ENCODE peak calls at places on chromosomes 4 and X, in four cellular contexts. U is astrocyte of the cerebellum, T is nephron progenitor cell, A is MM.1S. X is an unnamed sample.

GRCh38 chr4:7415927-7416686 is 18.6 kb downstream of the PSAPL1 start:
- DNase-seq in U (no peak), A (no peak), T (no peak), X (no peak)

GRCh38 chr4:64417974-64418373 is 8.7 kb upstream of the TECRL start:
- DNase-seq in U (peak; percentile 36), T (no peak), A (no peak), X (no peak)

GRCh38 chrX:68826113-68826980 is 2.5 kb upstream of the EFNB1 start:
- DNase-seq in U (no peak), A (no peak), T (no peak), X (no peak)

GRCh38 chrX:13432376-13432775 is 112.5 kb upstream of the ATXN3L start:
- DNase-seq in A (no peak), T (no peak), U (peak; percentile 88), X (no peak)

GRCh38 chr4:100290585-100290984 is 100.3 kb upstream of the DDIT4L start:
- DNase-seq in U (no peak), T (no peak), A (no peak), X (no peak)

GRCh38 chr4:7764466-7764865 is 175.2 kb downstream of the AFAP1 start:
- DNase-seq in T (no peak), U (no peak), A (no peak), X (no peak)

GRCh38 chr4:81173213-81173612 is 41.8 kb downstream of the PRKG2 start:
- DNase-seq in U (no peak), T (no peak), A (no peak), X (no peak)

GRCh38 chrX:42385730-42386129 is 392.2 kb downstream of the PPP1R2C start:
- DNase-seq in U (no peak), A (no peak), T (no peak), X (no peak)

GRCh38 chr4:169271692-169272007 is 894 bp upstream of the SH3RF1 start:
- DNase-seq in A (no peak), U (no peak), T (no peak), X (no peak)

DNA sequence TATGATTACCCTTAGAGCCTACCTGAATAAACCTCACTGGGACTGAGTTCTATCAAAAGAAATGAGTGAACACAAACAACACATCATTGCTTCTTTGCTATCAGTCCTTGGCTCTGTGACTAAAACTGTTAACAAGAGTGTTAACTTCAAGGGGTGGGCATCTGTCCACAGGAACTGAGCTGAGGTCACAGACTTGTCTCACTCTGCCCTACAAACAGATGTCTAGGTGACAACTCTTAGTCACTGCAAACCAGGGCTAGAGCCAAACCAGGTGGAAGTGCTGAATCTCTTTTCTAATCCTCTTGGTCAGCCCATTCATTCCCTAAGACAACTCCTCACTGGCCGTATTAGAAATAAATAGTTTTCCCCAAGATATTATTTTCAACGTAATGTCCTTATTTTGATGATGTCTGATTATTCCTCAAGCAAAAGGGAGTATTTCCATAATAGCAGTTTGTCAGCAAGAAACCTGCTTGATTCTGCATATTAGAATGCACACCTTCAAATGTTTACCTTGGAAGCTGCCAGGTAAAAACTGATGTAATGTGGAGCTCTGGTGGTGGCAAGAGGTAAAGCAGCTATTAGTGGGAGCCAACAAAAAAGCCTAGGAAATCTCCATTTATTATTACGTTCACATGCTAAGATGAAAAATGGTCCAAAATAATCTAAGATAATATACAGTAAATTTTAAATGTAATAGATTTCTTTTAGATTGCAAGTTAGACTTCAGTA is 4.0 kb downstream of the COL25A1 start:
- DNase-seq in A (peak; percentile 51), U (no peak), T (no peak), X (no peak)
- TF ChIP-seq CTCF in A (peak; percentile 70), U (peak; percentile 72), T (peak; percentile 67), X (no peak)

DNA sequence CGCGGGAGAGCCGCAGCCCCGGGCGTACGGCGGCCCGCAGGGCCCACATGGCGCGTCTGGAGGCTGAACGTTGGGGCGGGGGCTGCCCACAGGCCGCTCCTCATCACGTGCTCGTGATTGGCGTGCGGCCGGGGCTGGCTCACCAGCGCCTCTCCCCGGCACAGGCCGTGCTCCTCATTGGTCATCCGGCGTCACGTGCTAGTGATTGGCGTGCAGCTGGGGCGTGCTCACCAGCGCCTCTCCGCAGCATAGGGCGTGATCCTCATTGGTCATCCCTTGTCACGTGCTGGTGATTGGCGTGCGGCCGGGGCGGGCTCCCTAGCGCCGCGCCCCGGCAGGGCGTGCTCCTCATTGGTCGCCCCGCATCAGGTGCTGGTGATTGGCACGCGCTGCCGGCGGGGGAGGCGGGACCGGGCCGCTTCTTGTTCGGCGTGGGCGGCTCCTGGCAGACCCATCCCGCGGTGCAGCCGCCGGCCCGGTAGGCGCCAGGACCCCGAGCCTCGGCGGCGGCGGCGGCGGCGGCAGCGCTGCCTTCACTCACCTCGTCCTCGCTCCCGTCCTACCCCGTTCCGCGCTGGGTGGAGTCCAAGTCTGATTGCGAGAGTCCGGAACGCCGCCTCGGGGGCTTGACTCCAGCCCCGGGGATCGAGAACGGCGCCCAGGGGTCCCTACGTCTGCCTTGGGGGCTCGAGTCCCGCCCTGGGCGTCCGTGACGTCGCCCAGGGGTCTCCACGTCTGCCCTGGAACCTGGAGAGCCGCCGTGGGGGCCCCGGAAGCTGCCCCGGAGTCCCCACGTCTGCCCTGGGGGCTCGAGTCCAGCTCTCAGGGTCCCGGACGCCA is at the start of gene GTPBP6:
- DNase-seq in T (peak; percentile 98), A (peak; percentile 96), U (peak; percentile 100), X (peak; percentile 99)
- TF ChIP-seq CTCF in T (no peak), A (no peak), U (peak; percentile 22), X (no peak)

DNA sequence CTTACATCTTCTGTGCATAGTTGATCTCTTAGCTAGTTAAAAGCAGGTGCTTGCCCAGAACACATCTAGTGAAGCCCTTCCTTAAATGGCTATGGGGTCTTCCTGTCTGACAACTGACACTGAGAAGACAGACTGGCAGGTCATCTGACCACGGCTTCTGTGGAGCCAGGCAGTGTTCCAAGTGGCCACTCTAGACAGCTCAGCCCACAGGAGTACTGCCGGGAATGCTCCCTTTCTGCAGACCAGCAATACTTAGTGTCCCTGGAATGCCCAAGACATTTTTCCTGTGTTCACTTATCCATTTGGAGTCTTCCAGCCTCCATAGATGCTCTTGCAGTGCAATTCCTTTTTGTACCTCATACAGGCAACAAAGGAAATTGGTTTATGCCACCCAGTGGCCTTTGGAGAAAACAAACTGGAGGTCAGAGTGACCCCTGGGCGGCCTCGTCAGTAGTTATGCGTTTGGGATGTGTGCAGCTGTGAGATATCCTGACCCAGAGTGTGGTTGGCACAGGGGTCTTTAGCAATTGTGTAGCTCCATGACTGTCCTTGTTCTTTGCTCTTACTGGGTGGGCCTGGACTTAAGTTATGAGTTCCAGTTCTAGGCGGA is 335.5 kb downstream of the ARHGAP10 start:
- DNase-seq in T (no peak), U (no peak), A (no peak), X (no peak)
- TF ChIP-seq CTCF in T (no peak), U (no peak), A (no peak), X (no peak)

GRCh38 chr4:183870997-183871396 is 34.1 kb upstream of the STOX2 start:
- DNase-seq in U (no peak), T (no peak), A (no peak), X (no peak)

GRCh38 chr4:183876268-183876934 is 28.7 kb upstream of the STOX2 start:
- DNase-seq in U (peak; percentile 78), T (no peak), A (no peak), X (no peak)

GRCh38 chr4:183873389-183874185 is 31.5 kb upstream of the STOX2 start:
- DNase-seq in A (no peak), U (no peak), T (no peak), X (no peak)

GRCh38 chr4:183875251-183875825 is 29.8 kb upstream of the STOX2 start:
- DNase-seq in T (no peak), A (no peak), U (no peak), X (no peak)

DNA sequence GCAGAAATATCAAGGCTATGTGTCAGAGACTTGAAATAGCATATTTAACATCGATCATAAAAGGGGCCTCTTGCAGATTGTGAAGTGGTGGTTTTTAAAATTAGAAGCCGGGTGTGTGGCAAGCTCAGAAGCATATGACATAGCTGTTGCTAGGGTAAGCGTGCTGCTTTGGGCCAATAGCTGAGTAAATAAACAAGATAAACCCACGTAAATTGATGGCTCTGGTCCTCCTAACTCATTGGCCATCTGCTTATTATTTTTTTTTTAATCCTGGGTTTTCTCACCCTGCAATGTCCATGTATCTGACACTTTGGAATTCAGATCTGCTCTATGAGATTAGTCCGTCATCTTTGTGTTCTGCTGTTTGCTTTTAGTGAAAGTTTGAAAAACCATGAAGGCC is 32.6 kb upstream of the STOX2 start:
- DNase-seq in U (no peak), T (no peak), A (no peak), X (no peak)
- TF ChIP-seq CTCF in U (no peak), T (no peak), A (no peak), X (no peak)

DNA sequence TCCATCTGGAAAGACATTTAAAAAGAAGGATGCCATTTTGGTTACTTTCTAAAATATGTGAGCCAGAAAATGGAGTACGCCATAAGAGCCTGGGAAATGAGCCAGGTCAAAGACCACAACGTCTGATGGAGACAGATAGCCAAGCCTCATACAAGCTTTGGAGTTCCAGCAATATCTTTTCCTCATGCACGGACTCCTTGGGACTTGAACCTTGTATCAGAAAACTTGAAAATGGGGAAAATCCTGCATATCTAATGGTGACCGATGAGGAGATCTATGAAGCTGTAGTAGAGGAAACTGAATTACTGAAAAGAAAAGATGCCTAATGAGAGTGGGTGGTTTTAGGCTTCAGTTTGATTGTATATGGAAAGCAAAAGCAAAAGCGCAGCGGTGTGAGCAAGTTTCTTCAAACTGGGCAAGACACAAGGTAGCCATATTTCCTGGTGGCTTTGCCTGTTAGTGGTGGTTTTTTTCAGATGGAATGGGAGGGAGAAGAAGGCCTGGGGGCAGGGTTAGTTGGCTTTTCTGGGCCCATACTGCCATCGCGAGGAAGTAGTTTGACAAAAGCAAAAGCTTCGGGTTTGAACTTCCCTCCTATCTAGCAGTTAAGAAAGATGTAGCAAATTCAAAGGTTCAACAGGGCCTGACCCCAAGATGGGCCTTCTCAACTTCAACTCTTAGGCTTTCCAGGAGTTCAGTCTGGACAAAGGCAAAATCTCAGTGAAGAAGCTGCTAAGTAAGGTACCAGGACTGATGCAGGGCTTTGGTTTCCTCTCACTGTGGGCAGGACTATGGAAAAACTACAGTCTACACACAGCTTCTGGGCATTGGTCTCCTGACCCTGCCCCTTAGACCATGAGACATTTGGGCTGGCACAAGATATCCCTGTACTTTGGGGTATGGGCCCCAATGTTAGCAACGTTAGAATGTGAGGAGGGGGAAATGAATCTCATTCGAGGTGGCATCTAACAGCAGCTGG is 210.0 kb upstream of the STK26 start:
- DNase-seq in A (peak; percentile 97), U (peak; percentile 57), T (no peak), X (peak; percentile 70)
- TF ChIP-seq CTCF in A (peak; percentile 61), U (peak; percentile 35), T (no peak), X (peak; percentile 39)